ENCODE peak calls at places on chromosomes 7 and 10, in four cellular contexts. Z is Caki2, X is fibroblast of the aortic adventitia, I is fibroblast of the conjunctiva. N is an unnamed sample.

GRCh38 chr7:22630069-22630468 is 96.9 kb upstream of the IL6 start:
- DNase-seq in Z (no peak), X (no peak), I (no peak), N (no peak)

GRCh38 chr7:17301491-17302101 is 3.1 kb downstream of the AHR start:
- DNase-seq in Z (peak; percentile 47), X (peak; percentile 75), I (no peak), N (no peak)

GRCh38 chr7:22667562-22668239 is 59.3 kb upstream of the IL6 start:
- DNase-seq in Z (peak; percentile 33), X (peak; percentile 83), I (peak; percentile 26), N (peak; percentile 55)

GRCh38 chr7:2046581-2047271 is 186.0 kb downstream of the MAD1L1 start:
- DNase-seq in Z (no peak), X (no peak), I (no peak), N (no peak)

GRCh38 chr7:132654150-132654549 is 77.9 kb upstream of the PLXNA4 start:
- DNase-seq in Z (no peak), X (peak; percentile 12), I (no peak), N (no peak)

GRCh38 chr7:55107946-55108345 is 89.1 kb downstream of the EGFR start:
- DNase-seq in Z (no peak), X (peak; percentile 90), I (no peak), N (no peak)

GRCh38 chr7:77479536-77480088 is 57.5 kb upstream of the PTPN12 start:
- DNase-seq in Z (no peak), X (peak; percentile 61), I (no peak), N (no peak)

GRCh38 chr7:131538791-131539179 is 17.6 kb downstream of the PODXL start:
- DNase-seq in Z (no peak), X (no peak), I (no peak), N (no peak)

GRCh38 chr7:39891879-39892278 is 58.2 kb upstream of the CDK13 start:
- DNase-seq in Z (no peak), X (no peak), I (no peak), N (no peak)

GRCh38 chr10:103564799-103565365 is 71.4 kb downstream of the NEURL1 start:
- DNase-seq in Z (no peak), X (no peak), I (no peak), N (no peak)

GRCh38 chr7:90570373-90570959 is 25.7 kb upstream of the CDK14 start:
- DNase-seq in Z (no peak), X (no peak), I (no peak), N (no peak)

GRCh38 chr7:40983106-40983505 is 719.8 kb downstream of the INHBA start:
- DNase-seq in Z (no peak), X (no peak), I (no peak), N (no peak)